ENCODE peak calls at places on chromosomes 16 and 17, in five cellular contexts. Q, D, I, A and C are unnamed samples.

GRCh38 chr16:56639045-56639444 is 579 bp downstream of the MT1A start:
- DNase-seq in Q (no peak), D (no peak), I (no peak), A (no peak), C (no peak)

GRCh38 chr16:4691666-4692412 is 1.5 kb upstream of the NUDT16L1 start:
- DNase-seq in Q (no peak), D (no peak), I (no peak), A (no peak), C (no peak)

GRCh38 chr16:10003486-10003885 is 178.7 kb downstream of the GRIN2A start:
- DNase-seq in Q (no peak), D (no peak), I (no peak), A (no peak), C (no peak)

GRCh38 chr17:66829386-66829864 is 5.5 kb upstream of the CACNG5 start:
- DNase-seq in Q (peak; percentile 82), D (no peak), I (no peak), A (peak; percentile 73), C (peak; percentile 57)

GRCh38 chr16:4370570-4371480 is 823 bp upstream of the VASN start:
- DNase-seq in Q (peak; percentile 77), D (no peak), I (peak; percentile 87), A (peak; percentile 93), C (no peak)

GRCh38 chr16:73126453-73126853 is 78.5 kb upstream of the ZFHX3 start:
- DNase-seq in Q (peak; percentile 85), D (no peak), I (peak; percentile 59), A (peak; percentile 61), C (peak; percentile 72)

GRCh38 chr16:11742041-11742535 is 569 bp downstream of the TXNDC11 start:
- DNase-seq in Q (no peak), D (no peak), I (peak; percentile 50), A (no peak), C (no peak)

GRCh38 chr16:57264381-57264780 is 19.3 kb downstream of the ARL2BP start:
- DNase-seq in Q (no peak), D (no peak), I (no peak), A (no peak), C (no peak)

GRCh38 chr17:15930426-15930825 is 14.5 kb upstream of the ADORA2B start:
- DNase-seq in Q (peak; percentile 33), D (no peak), I (no peak), A (no peak), C (no peak)

GRCh38 chr16:1108299-1109252 is 12.5 kb upstream of the C1QTNF8 start:
- DNase-seq in Q (peak; percentile 59), D (no peak), I (peak; percentile 58), A (peak; percentile 0), C (no peak)

GRCh38 chr16:1107731-1108130 is 11.7 kb upstream of the C1QTNF8 start:
- DNase-seq in Q (no peak), D (no peak), I (no peak), A (no peak), C (no peak)

GRCh38 chr16:1105888-1106620 is 10.0 kb upstream of the C1QTNF8 start:
- DNase-seq in Q (peak; percentile 81), D (no peak), I (peak; percentile 67), A (peak; percentile 33), C (peak; percentile 4)

GRCh38 chr16:1106659-1107058 is 10.6 kb upstream of the C1QTNF8 start:
- DNase-seq in Q (no peak), D (no peak), I (no peak), A (no peak), C (no peak)

GRCh38 chr16:1107141-1107540 is 11.1 kb upstream of the C1QTNF8 start:
- DNase-seq in Q (no peak), D (no peak), I (no peak), A (no peak), C (no peak)
- H3K27me3 ChIP-seq in Q (peaks cover 34% of the 10 kb centered on the region), D (no peaks in the 10 kb centered on the region), I (peaks cover 30% of the 10 kb centered on the region), A (peaks cover 54% of the 10 kb centered on the region), C (no peaks in the 10 kb centered on the region)

DNA sequence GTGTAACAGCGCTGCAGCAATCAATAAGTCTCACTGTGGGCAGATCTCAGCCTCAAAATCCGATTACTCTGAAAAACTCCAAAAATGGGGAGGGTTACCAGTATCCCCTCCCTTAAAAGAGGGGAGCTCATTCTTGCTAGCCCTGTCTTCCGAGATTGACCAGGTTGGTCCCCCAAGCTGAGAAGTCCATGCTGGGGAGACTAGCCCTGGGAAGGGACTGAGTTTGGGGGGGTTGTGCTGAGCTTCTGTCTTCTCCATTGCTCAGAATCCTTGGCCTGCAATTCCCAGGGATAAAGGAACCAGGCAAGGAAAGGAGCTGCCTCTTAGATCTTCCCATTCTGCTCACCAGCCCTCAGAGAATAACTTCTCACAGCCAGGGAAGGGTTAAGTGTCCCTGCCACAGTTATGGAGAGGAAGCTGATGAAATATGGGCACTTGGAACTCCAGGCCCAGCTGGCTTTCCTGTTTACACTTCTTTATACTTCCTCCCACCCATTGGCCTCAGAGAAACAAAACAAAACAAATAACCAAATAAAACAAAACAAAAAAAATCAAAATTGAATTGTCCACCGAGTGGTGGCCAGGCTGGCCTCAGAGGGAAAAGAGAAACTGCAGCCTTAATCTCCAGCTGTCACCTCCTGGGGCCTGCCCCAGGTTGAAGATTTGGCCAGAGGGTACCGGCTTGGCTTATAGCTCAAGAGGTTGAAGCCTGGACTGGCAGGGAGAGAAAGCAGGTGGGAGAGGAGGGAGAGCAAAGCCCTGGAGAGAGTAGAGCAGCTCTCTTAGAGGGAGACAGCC is 2.6 kb downstream of the HOXB3 start:
- DNase-seq in Q (no peak), D (no peak), I (no peak), A (peak; percentile 82), C (no peak)
- H3K27me3 ChIP-seq in Q (no peaks in the 10 kb centered on the region), D (no peaks in the 10 kb centered on the region), I (peaks cover 46% of the 10 kb centered on the region), A (no peaks in the 10 kb centered on the region), C (peaks cover 81% of the 10 kb centered on the region)

GRCh38 chr17:48530887-48531272 is at the start of gene HOXB1:
- DNase-seq in Q (no peak), D (no peak), I (no peak), A (no peak), C (no peak)
- H3K27me3 ChIP-seq in Q (peaks cover 5% of the 10 kb centered on the region), D (no peaks in the 10 kb centered on the region), I (peaks cover 12% of the 10 kb centered on the region), A (peaks cover 17% of the 10 kb centered on the region), C (peaks cover 55% of the 10 kb centered on the region)

GRCh38 chr16:22967696-22968095 is 153.7 kb downstream of the HS3ST2 start:
- DNase-seq in Q (no peak), D (no peak), I (no peak), A (no peak), C (no peak)

GRCh38 chr16:22962905-22963304 is 148.9 kb downstream of the HS3ST2 start:
- DNase-seq in Q (no peak), D (no peak), I (no peak), A (no peak), C (no peak)
- H3K27me3 ChIP-seq in Q (no peaks in the 10 kb centered on the region), D (peaks cover 17% of the 10 kb centered on the region), I (peaks cover 3% of the 10 kb centered on the region), A (no peaks in the 10 kb centered on the region), C (peaks cover 6% of the 10 kb centered on the region)

DNA sequence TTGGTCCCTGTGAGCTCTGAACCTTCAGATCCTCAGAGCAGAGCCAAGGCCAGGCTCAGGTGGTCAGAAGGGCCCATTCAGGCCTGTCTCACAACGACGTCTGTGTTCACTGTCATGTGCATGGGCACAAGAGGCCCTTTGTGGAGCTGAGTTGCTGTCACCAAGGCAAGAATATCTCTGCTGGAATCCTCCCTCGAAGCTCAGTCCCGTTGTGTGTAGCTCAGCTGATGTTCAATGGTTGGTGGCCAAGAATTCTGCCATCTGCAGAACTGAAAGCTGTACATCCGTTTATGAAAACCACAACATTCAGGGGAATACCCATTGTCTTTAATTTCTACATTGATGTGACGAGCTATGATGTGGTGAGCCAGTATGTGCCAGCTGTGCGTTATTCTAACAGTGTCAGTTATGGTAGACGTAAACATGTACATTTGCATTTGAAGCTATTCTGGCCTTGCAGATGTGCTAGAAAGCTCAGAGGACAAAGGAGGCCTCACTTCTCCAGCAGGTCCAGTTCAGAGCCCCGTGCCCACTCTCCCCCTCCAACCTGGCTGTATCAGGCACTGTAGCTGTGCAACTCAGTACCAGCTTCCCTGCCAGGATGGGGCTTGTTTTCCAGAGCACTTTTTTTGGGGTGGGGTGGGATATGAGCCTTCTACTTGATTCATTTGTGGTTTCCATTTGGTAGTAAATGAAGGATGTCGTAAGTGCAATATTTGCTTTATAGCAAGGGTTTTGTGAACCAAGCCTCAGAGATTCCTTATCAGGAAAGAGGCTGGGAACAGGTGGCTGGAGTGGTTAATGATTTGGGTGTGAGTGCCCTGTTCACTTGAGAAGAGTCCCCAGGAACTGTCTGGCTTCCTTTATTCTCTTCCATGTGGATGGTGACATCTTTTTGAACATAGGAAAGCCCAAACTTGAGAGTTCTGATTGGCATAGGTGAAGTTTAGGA is 56.1 kb downstream of the B9D1 start:
- DNase-seq in Q (no peak), D (no peak), I (no peak), A (no peak), C (no peak)
- H3K27me3 ChIP-seq in Q (no peaks in the 10 kb centered on the region), D (no peaks in the 10 kb centered on the region), I (no peaks in the 10 kb centered on the region), A (no peaks in the 10 kb centered on the region), C (no peaks in the 10 kb centered on the region)

DNA sequence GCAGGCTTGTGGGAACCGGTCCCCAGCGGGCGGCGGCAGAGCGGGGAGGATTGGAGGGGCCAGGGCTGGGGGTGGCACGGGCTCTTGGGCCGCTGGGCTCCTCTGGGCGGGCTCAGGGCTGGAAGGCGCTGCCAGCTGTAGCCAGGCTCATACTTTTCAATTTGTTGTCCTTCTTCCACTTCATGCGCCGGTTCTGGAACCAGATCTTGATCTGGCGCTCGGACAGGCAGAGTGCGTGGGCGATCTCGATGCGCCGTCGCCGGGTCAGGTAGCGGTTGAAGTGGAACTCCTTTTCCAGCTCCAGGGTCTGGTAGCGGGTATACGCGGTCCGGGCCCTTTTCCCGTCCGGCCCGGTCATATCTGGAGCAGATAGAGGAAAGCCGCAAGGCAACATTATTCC is 1.5 kb downstream of the HOXB5 start:
- DNase-seq in Q (peak; percentile 38), D (no peak), I (no peak), A (peak; percentile 64), C (no peak)
- H3K27me3 ChIP-seq in Q (no peaks in the 10 kb centered on the region), D (no peaks in the 10 kb centered on the region), I (peaks cover 61% of the 10 kb centered on the region), A (no peaks in the 10 kb centered on the region), C (peaks cover 84% of the 10 kb centered on the region)

DNA sequence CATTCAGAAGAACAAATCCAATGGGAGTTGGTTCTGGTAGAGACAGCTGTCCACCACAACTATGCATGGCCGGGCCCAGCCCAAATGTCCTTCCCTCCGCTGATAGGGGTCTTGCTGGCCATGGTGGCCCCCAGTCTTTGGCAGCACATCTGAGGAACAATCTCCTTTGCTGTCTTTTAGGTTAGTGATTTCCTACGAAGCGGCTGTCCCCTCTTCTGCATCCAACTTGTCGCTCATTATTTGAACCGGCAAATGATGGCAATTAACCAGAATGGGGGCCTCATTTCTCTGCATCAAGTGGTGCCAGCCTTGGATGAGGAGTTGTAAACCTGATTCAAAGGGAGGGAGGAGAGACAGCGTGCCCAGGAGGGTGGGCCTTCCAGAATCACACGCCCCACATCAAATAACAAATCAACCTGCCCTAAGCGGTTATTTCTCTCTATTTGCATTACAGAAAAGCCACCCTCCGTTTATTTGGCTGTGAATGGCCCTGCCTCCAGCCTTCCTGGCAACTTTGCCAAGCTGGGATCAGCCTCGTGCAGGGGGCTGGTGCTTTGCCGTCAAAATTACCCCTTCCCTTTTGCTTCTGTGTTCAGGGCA is 156.5 kb downstream of the RGS9 start:
- DNase-seq in Q (no peak), D (no peak), I (no peak), A (no peak), C (no peak)
- H3K27me3 ChIP-seq in Q (no peaks in the 10 kb centered on the region), D (no peaks in the 10 kb centered on the region), I (no peaks in the 10 kb centered on the region), A (no peaks in the 10 kb centered on the region), C (no peaks in the 10 kb centered on the region)

GRCh38 chr16:68452176-68452575 is 3.9 kb upstream of the SMPD3 start:
- DNase-seq in Q (peak; percentile 43), D (no peak), I (no peak), A (no peak), C (no peak)
- H3K27me3 ChIP-seq in Q (no peaks in the 10 kb centered on the region), D (no peaks in the 10 kb centered on the region), I (no peaks in the 10 kb centered on the region), A (peaks cover 5% of the 10 kb centered on the region), C (peaks cover 4% of the 10 kb centered on the region)

DNA sequence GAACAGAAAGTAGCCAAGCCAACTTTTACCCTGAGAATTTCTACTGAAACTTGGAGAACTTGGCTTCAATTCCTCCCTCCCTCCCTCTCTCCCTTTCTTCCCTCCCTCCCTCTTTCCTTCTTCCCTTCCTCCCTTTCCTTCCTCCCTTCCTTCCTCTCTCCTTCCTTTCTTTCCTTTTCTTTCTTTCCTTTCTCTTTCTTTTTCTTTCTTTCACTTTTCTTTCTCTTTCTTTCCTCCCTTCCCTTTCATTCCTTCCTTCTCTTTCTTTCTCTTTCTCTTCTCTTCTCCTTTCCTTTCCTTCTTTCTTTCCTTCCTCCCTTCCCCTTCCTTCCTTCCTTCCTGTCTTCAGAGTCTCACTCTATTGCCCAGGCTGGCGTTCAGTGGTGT is 268.1 kb upstream of the SDK2 start:
- DNase-seq in Q (no peak), D (no peak), I (no peak), A (no peak), C (no peak)
- H3K27me3 ChIP-seq in Q (no peaks in the 10 kb centered on the region), D (peaks cover 14% of the 10 kb centered on the region), I (peaks cover 3% of the 10 kb centered on the region), A (no peaks in the 10 kb centered on the region), C (no peaks in the 10 kb centered on the region)